ENCODE peak calls at places on chromosomes 13 and 19, in five cellular contexts. B is COR-L47; L is hippocampal formation; Y is pancreas; K is stimulated activated CD8-positive, alpha-beta memory T cell treated with anti-CD3 and anti-CD28 coated beads, Interleukin-7, amount 100 ng/mL, for 1 hour. G is an unnamed sample.

GRCh38 chr13:98428256-98428966 is 148.5 kb downstream of the STK24 start:
- DNase-seq in B (no peak), K (no peak), L (no peak), Y (no peak), G (no peak)

GRCh38 chr19:12090807-12091206 is 26.3 kb downstream of the ZNF844 start:
- DNase-seq in K (peak), B (peak), Y (peak), L (peak), G (no peak)

GRCh38 chr13:109744512-109745051 is 41.8 kb downstream of the IRS2 start:
- DNase-seq in Y (no peak), K (no peak), B (peak), L (no peak), G (no peak)

GRCh38 chr19:44607049-44607448 is 6.3 kb upstream of the IGSF23 start:
- DNase-seq in Y (no peak), B (no peak), K (no peak), L (no peak), G (no peak)

GRCh38 chr19:33350538-33351309 is 22.8 kb upstream of the CEBPG start:
- DNase-seq in L (peak), B (no peak), Y (no peak), K (no peak), G (no peak)

GRCh38 chr13:76157926-76158325 is 521.8 kb downstream of the LMO7 start:
- DNase-seq in L (no peak), K (no peak), B (no peak), Y (no peak), G (no peak)

GRCh38 chr19:44808463-44809371 is at the start of gene BCAM:
- DNase-seq in Y (peak), K (no peak), B (peak), L (no peak), G (no peak)

GRCh38 chr19:9189538-9189937 is 10.8 kb downstream of the OR7D2 start:
- DNase-seq in Y (no peak), L (no peak), B (no peak), K (no peak), G (no peak)

GRCh38 chr13:53775807-53776206 is 747.2 kb downstream of the OLFM4 start:
- DNase-seq in L (no peak), B (peak), Y (no peak), K (no peak), G (no peak)

GRCh38 chr13:64471916-64472315 is 2758.2 kb downstream of the PCDH9 start:
- DNase-seq in B (peak), L (peak), Y (no peak), K (no peak), G (no peak)

GRCh38 chr13:33075996-33076395 is 59.8 kb downstream of the KL start:
- DNase-seq in B (no peak), Y (no peak), L (peak), K (no peak), G (no peak)

G was measured in vagina.